ENCODE peak calls at places on chromosomes 7 and 10, in seven cellular contexts. Q is coronary artery; O is NCI-H460; V is BJ; I is activated naive CD8-positive, alpha-beta T cell treated with anti-CD3 and anti-CD28 coated beads, Interleukin-2, amount 50 U/mL, for 24 hours; U is nucleus accumbens; R is tibial nerve. D is an unnamed sample.

GRCh38 chr7:13097508-13097907 is 410.1 kb downstream of the ARL4A start:
- DNase-seq in Q (no peak), O (no peak), V (no peak), I (no peak), U (no peak), R (no peak), D (no peak)

GRCh38 chr10:9615179-9615578 is 1402.5 kb upstream of the CELF2 start:
- DNase-seq in Q (no peak), O (no peak), V (no peak), I (no peak), U (no peak), R (no peak), D (no peak)

GRCh38 chr7:135879238-135879637 is 97.9 kb downstream of the MTPN start:
- DNase-seq in Q (no peak), O (no peak), V (no peak), I (no peak), U (no peak), R (no peak), D (no peak)

GRCh38 chr7:118195837-118196474 is 12.0 kb downstream of the LSM8 start:
- DNase-seq in Q (no peak), O (peak), V (peak), I (peak), U (no peak), R (no peak), D (peak)

GRCh38 chr10:87750001-87750651 is 67.9 kb downstream of the ATAD1 start:
- DNase-seq in Q (no peak), O (no peak), V (peak), I (no peak), U (no peak), R (no peak), D (no peak)

GRCh38 chr7:16318989-16319915 is 102.1 kb downstream of the CRPPA start:
- DNase-seq in Q (no peak), O (no peak), V (no peak), I (no peak), U (no peak), R (no peak), D (peak)

GRCh38 chr7:32616625-32617024 is 121.3 kb downstream of the AVL9 start:
- DNase-seq in Q (no peak), O (peak), V (peak), I (no peak), U (no peak), R (peak), D (peak)

GRCh38 chr7:15503603-15504280 is 58.1 kb downstream of the AGMO start:
- DNase-seq in Q (no peak), O (no peak), V (no peak), I (no peak), U (no peak), R (no peak), D (peak)

GRCh38 chr10:124448696-124449169 is 1.1 kb downstream of the NKX1-2 start:
- DNase-seq in Q (no peak), O (no peak), V (no peak), I (peak), U (no peak), R (no peak), D (no peak)

GRCh38 chr7:1558841-1559625 is 3.0 kb upstream of the TMEM184A start:
- DNase-seq in Q (no peak), O (no peak), V (no peak), I (no peak), U (no peak), R (no peak), D (no peak)

GRCh38 chr7:117169907-117170306 is 153.0 kb downstream of the WNT2 start:
- DNase-seq in Q (no peak), O (no peak), V (no peak), I (no peak), U (no peak), R (no peak), D (no peak)

GRCh38 chr10:72682626-72683025 is 9.3 kb upstream of the MCU start:
- DNase-seq in Q (no peak), O (no peak), V (no peak), I (no peak), U (no peak), R (no peak), D (peak)

GRCh38 chr10:114767589-114768393 is 53.8 kb upstream of the FHIP2A start:
- DNase-seq in Q (no peak), O (no peak), V (no peak), I (peak), U (no peak), R (no peak), D (no peak)

GRCh38 chr10:126781817-126782216 is 111.3 kb upstream of the C10orf90 start:
- DNase-seq in Q (no peak), O (no peak), V (no peak), I (no peak), U (no peak), R (no peak), D (no peak)

GRCh38 chr10:15742831-15743230 is 23.1 kb upstream of the ITGA8 start:
- DNase-seq in Q (no peak), O (no peak), V (no peak), I (no peak), U (no peak), R (no peak), D (no peak)

GRCh38 chr10:102504179-102504975 is 605 bp downstream of the SUFU start:
- DNase-seq in Q (no peak), O (no peak), V (no peak), I (peak), U (no peak), R (no peak), D (peak)

GRCh38 chr7:18109762-18110161 is 82.1 kb upstream of the PRPS1L1 start:
- DNase-seq in Q (no peak), O (no peak), V (no peak), I (no peak), U (no peak), R (no peak), D (no peak)

GRCh38 chr7:86958380-86958779 is 101.1 kb downstream of the ELAPOR2 start:
- DNase-seq in Q (no peak), O (no peak), V (no peak), I (no peak), U (no peak), R (no peak), D (no peak)

GRCh38 chr10:15433850-15434537 is 62.9 kb upstream of the FAM171A1 start:
- DNase-seq in Q (no peak), O (peak), V (no peak), I (peak), U (no peak), R (no peak), D (peak)

GRCh38 chr10:97494151-97494550 is 4.1 kb downstream of the MMS19 start:
- DNase-seq in Q (no peak), O (no peak), V (no peak), I (no peak), U (no peak), R (no peak), D (peak)

GRCh38 chr10:77060913-77061312 is 576.7 kb downstream of the KCNMA1 start:
- DNase-seq in Q (no peak), O (no peak), V (no peak), I (no peak), U (no peak), R (no peak), D (no peak)

GRCh38 chr10:113708640-113709039 is 28.9 kb downstream of the CASP7 start:
- DNase-seq in Q (no peak), O (no peak), V (no peak), I (no peak), U (no peak), R (no peak), D (no peak)

GRCh38 chr7:132742152-132742551 is 165.9 kb upstream of the PLXNA4 start:
- DNase-seq in Q (no peak), O (no peak), V (peak), I (no peak), U (no peak), R (no peak), D (peak)

GRCh38 chr7:22563621-22564241 is 63.7 kb upstream of the STEAP1B start:
- DNase-seq in Q (no peak), O (no peak), V (no peak), I (no peak), U (no peak), R (no peak), D (no peak)

GRCh38 chr7:14582010-14582409 is 320.5 kb downstream of the DGKB start:
- DNase-seq in Q (no peak), O (no peak), V (no peak), I (no peak), U (no peak), R (no peak), D (no peak)

GRCh38 chr7:16531682-16532081 is 5.1 kb downstream of the LRRC72 start:
- DNase-seq in Q (no peak), O (no peak), V (no peak), I (no peak), U (no peak), R (no peak), D (no peak)

GRCh38 chr7:81745706-81746105 is 24.1 kb downstream of the HGF start:
- DNase-seq in Q (no peak), O (no peak), V (no peak), I (no peak), U (no peak), R (no peak), D (no peak)

GRCh38 chr10:26449726-26450125 is 11.6 kb downstream of the APBB1IP start:
- DNase-seq in Q (no peak), O (no peak), V (no peak), I (no peak), U (no peak), R (no peak), D (no peak)

GRCh38 chr7:111730476-111731300 is 168.4 kb upstream of the IMMP2L start:
- DNase-seq in Q (no peak), O (peak), V (no peak), I (no peak), U (no peak), R (no peak), D (peak)

GRCh38 chr10:123808873-123809272 is 82.7 kb downstream of the CPXM2 start:
- DNase-seq in Q (no peak), O (peak), V (peak), I (no peak), U (no peak), R (no peak), D (peak)

GRCh38 chr10:47278152-47278473 is 21.9 kb upstream of the GDF10 start:
- DNase-seq in Q (no peak), O (no peak), V (no peak), I (no peak), U (no peak), R (no peak), D (no peak)

GRCh38 chr10:124883510-124884321 is 58.2 kb upstream of the ZRANB1 start:
- DNase-seq in Q (no peak), O (no peak), V (no peak), I (no peak), U (no peak), R (no peak), D (no peak)

GRCh38 chr7:18828333-18829100 is 288.9 kb downstream of the TWIST1 start:
- DNase-seq in Q (no peak), O (no peak), V (no peak), I (no peak), U (no peak), R (no peak), D (no peak)

GRCh38 chr7:12594122-12594897 is 23.8 kb downstream of the SCIN start:
- DNase-seq in Q (no peak), O (no peak), V (no peak), I (no peak), U (no peak), R (no peak), D (no peak)

GRCh38 chr10:124019886-124020797 is 73.3 kb downstream of the CHST15 start:
- DNase-seq in Q (no peak), O (no peak), V (no peak), I (no peak), U (no peak), R (no peak), D (no peak)

GRCh38 chr10:131512852-131513251 is 201.3 kb upstream of the TCERG1L start:
- DNase-seq in Q (no peak), O (no peak), V (no peak), I (no peak), U (no peak), R (no peak), D (no peak)

GRCh38 chr10:46028584-46029570 is 1.5 kb downstream of the NCOA4 start:
- DNase-seq in Q (no peak), O (peak), V (no peak), I (no peak), U (no peak), R (no peak), D (peak)

GRCh38 chr10:114346176-114347031 is 57.9 kb downstream of the AFAP1L2 start:
- DNase-seq in Q (no peak), O (no peak), V (no peak), I (no peak), U (no peak), R (no peak), D (peak)

D was measured in SK-MEL-5.